ENCODE peak calls at places on chromosome 22, in ten cellular contexts. One of them, this sample, is unnamed.

GRCh38 chr22:49599039-49599438 is 228.6 kb downstream of the BRD1 start:
- DNase-seq in breast epithelium: no peak
- DNase-seq in K562: no peak
- DNase-seq in heart left ventricle: no peak
- DNase-seq in testis: no peak
- DNase-seq in A549: no peak
- DNase-seq in sigmoid colon: peak
- DNase-seq in tibial nerve: no peak
- DNase-seq in transverse colon: peak
- DNase-seq in GM12878: no peak
- DNase-seq in this sample: no peak

GRCh38 chr22:37381489-37381888 is 45.8 kb downstream of the ELFN2 start:
- DNase-seq in K562: no peak
- DNase-seq in heart left ventricle: no peak
- DNase-seq in GM12878: no peak
- DNase-seq in testis: no peak
- DNase-seq in sigmoid colon: no peak
- DNase-seq in breast epithelium: no peak
- DNase-seq in tibial nerve: no peak
- DNase-seq in transverse colon: no peak
- DNase-seq in A549: no peak
- DNase-seq in this sample: no peak

GRCh38 chr22:17167486-17167885 is 8.4 kb upstream of the HDHD5 start:
- DNase-seq in sigmoid colon: no peak
- DNase-seq in transverse colon: no peak
- DNase-seq in heart left ventricle: peak
- DNase-seq in tibial nerve: no peak
- DNase-seq in testis: peak
- DNase-seq in GM12878: no peak
- DNase-seq in breast epithelium: peak
- DNase-seq in K562: no peak
- DNase-seq in A549: no peak
- DNase-seq in this sample: peak

GRCh38 chr22:50622723-50623327 is 5.1 kb downstream of the ARSA start:
- DNase-seq in tibial nerve: no peak
- DNase-seq in GM12878: no peak
- DNase-seq in testis: no peak
- DNase-seq in sigmoid colon: peak
- DNase-seq in heart left ventricle: no peak
- DNase-seq in breast epithelium: peak
- DNase-seq in A549: no peak
- DNase-seq in transverse colon: peak
- DNase-seq in K562: no peak
- DNase-seq in this sample: peak

GRCh38 chr22:48718818-48719500 is 1108.7 kb downstream of the BRD1 start:
- DNase-seq in tibial nerve: no peak
- DNase-seq in testis: no peak
- DNase-seq in A549: no peak
- DNase-seq in heart left ventricle: no peak
- DNase-seq in K562: no peak
- DNase-seq in breast epithelium: no peak
- DNase-seq in transverse colon: no peak
- DNase-seq in sigmoid colon: peak
- DNase-seq in GM12878: no peak
- DNase-seq in this sample: peak

GRCh38 chr22:44583854-44584253 is 85.8 kb upstream of the RTL6 start:
- DNase-seq in heart left ventricle: peak
- DNase-seq in A549: no peak
- DNase-seq in K562: no peak
- DNase-seq in testis: no peak
- DNase-seq in transverse colon: no peak
- DNase-seq in sigmoid colon: peak
- DNase-seq in tibial nerve: no peak
- DNase-seq in breast epithelium: peak
- DNase-seq in GM12878: no peak
- DNase-seq in this sample: no peak

GRCh38 chr22:21652547-21653545 is 10.7 kb downstream of the SDF2L1 start:
- DNase-seq in testis: no peak
- DNase-seq in transverse colon: no peak
- DNase-seq in sigmoid colon: no peak
- DNase-seq in tibial nerve: no peak
- DNase-seq in breast epithelium: no peak
- DNase-seq in GM12878: no peak
- DNase-seq in K562: peak
- DNase-seq in heart left ventricle: no peak
- DNase-seq in A549: no peak
- DNase-seq in this sample: no peak

GRCh38 chr22:22408731-22409696 is 99.5 kb downstream of the ZNF280B start:
- DNase-seq in A549: peak
- DNase-seq in sigmoid colon: no peak
- DNase-seq in GM12878: no peak
- DNase-seq in breast epithelium: no peak
- DNase-seq in tibial nerve: peak
- DNase-seq in K562: peak
- DNase-seq in testis: peak
- DNase-seq in heart left ventricle: no peak
- DNase-seq in transverse colon: peak
- DNase-seq in this sample: peak

GRCh38 chr22:24024354-24024753 is 13.2 kb downstream of the CABIN1 start:
- DNase-seq in K562: no peak
- DNase-seq in sigmoid colon: no peak
- DNase-seq in tibial nerve: no peak
- DNase-seq in transverse colon: no peak
- DNase-seq in A549: no peak
- DNase-seq in testis: no peak
- DNase-seq in GM12878: no peak
- DNase-seq in breast epithelium: no peak
- DNase-seq in heart left ventricle: no peak
- DNase-seq in this sample: no peak

GRCh38 chr22:36151006-36151595 is 9.5 kb downstream of the APOL3 start:
- DNase-seq in GM12878: no peak
- DNase-seq in tibial nerve: peak
- DNase-seq in A549: no peak
- DNase-seq in K562: no peak
- DNase-seq in heart left ventricle: no peak
- DNase-seq in testis: no peak
- DNase-seq in sigmoid colon: peak
- DNase-seq in breast epithelium: no peak
- DNase-seq in transverse colon: no peak
- DNase-seq in this sample: no peak

GRCh38 chr22:37330200-37331033 is 48.1 kb downstream of the CYTH4 start:
- DNase-seq in heart left ventricle: no peak
- DNase-seq in breast epithelium: no peak
- DNase-seq in tibial nerve: no peak
- DNase-seq in K562: peak
- DNase-seq in transverse colon: peak
- DNase-seq in A549: peak
- DNase-seq in sigmoid colon: no peak
- DNase-seq in GM12878: no peak
- DNase-seq in testis: peak
- DNase-seq in this sample: peak

GRCh38 chr22:20520093-20520511 is 12.7 kb downstream of the MED15 start:
- DNase-seq in A549: no peak
- DNase-seq in breast epithelium: no peak
- DNase-seq in sigmoid colon: no peak
- DNase-seq in tibial nerve: no peak
- DNase-seq in transverse colon: no peak
- DNase-seq in heart left ventricle: no peak
- DNase-seq in K562: no peak
- DNase-seq in GM12878: no peak
- DNase-seq in testis: no peak
- DNase-seq in this sample: no peak

GRCh38 chr22:35480143-35480542 is 60.5 kb upstream of the RASD2 start:
- DNase-seq in testis: peak
- DNase-seq in K562: no peak
- DNase-seq in sigmoid colon: peak
- DNase-seq in GM12878: no peak
- DNase-seq in transverse colon: peak
- DNase-seq in heart left ventricle: no peak
- DNase-seq in tibial nerve: no peak
- DNase-seq in breast epithelium: no peak
- DNase-seq in A549: no peak
- DNase-seq in this sample: peak

GRCh38 chr22:44445731-44446130 is 52.3 kb downstream of the RTL6 start:
- DNase-seq in tibial nerve: no peak
- DNase-seq in breast epithelium: no peak
- DNase-seq in GM12878: no peak
- DNase-seq in heart left ventricle: no peak
- DNase-seq in A549: no peak
- DNase-seq in transverse colon: no peak
- DNase-seq in sigmoid colon: peak
- DNase-seq in testis: no peak
- DNase-seq in K562: no peak
- DNase-seq in this sample: no peak

GRCh38 chr22:42897960-42898359 is 40.9 kb upstream of the ARFGAP3 start:
- DNase-seq in breast epithelium: no peak
- DNase-seq in tibial nerve: no peak
- DNase-seq in A549: no peak
- DNase-seq in transverse colon: no peak
- DNase-seq in testis: no peak
- DNase-seq in sigmoid colon: no peak
- DNase-seq in K562: no peak
- DNase-seq in GM12878: no peak
- DNase-seq in heart left ventricle: no peak
- DNase-seq in this sample: no peak

GRCh38 chr22:28977481-28977971 is 84.1 kb downstream of the C22orf31 start:
- DNase-seq in heart left ventricle: no peak
- DNase-seq in tibial nerve: no peak
- DNase-seq in transverse colon: no peak
- DNase-seq in A549: peak
- DNase-seq in testis: peak
- DNase-seq in K562: no peak
- DNase-seq in GM12878: no peak
- DNase-seq in sigmoid colon: no peak
- DNase-seq in breast epithelium: no peak
- DNase-seq in this sample: peak

GRCh38 chr22:30220338-30221009 is 26.1 kb downstream of the LIF start:
- DNase-seq in sigmoid colon: no peak
- DNase-seq in GM12878: no peak
- DNase-seq in A549: no peak
- DNase-seq in testis: no peak
- DNase-seq in breast epithelium: no peak
- DNase-seq in tibial nerve: no peak
- DNase-seq in K562: no peak
- DNase-seq in heart left ventricle: no peak
- DNase-seq in transverse colon: no peak
- DNase-seq in this sample: no peak
- H3K4me3 ChIP-seq in sigmoid colon: no peak
- H3K4me3 ChIP-seq in GM12878: no peak
- H3K4me3 ChIP-seq in A549: no peak
- H3K4me3 ChIP-seq in testis: no peak
- H3K4me3 ChIP-seq in breast epithelium: no peak
- H3K4me3 ChIP-seq in tibial nerve: no peak
- H3K4me3 ChIP-seq in K562: no peak
- H3K4me3 ChIP-seq in heart left ventricle: no peak
- H3K4me3 ChIP-seq in transverse colon: no peak
- H3K4me3 ChIP-seq in this sample: no peak

GRCh38 chr22:31969789-31970489 is 25.6 kb downstream of the YWHAH start:
- DNase-seq in tibial nerve: peak
- DNase-seq in K562: peak
- DNase-seq in transverse colon: peak
- DNase-seq in A549: peak
- DNase-seq in GM12878: no peak
- DNase-seq in sigmoid colon: peak
- DNase-seq in testis: peak
- DNase-seq in heart left ventricle: peak
- DNase-seq in breast epithelium: peak
- DNase-seq in this sample: peak
- TF ChIP-seq CTCF in tibial nerve: no peak
- TF ChIP-seq CTCF in K562: peak
- TF ChIP-seq CTCF in transverse colon: no peak
- TF ChIP-seq CTCF in A549: peak
- TF ChIP-seq CTCF in GM12878: peak
- TF ChIP-seq CTCF in sigmoid colon: no peak
- TF ChIP-seq CTCF in testis: no peak
- TF ChIP-seq CTCF in heart left ventricle: peak
- TF ChIP-seq CTCF in breast epithelium: peak
- TF ChIP-seq CTCF in this sample: peak

DNA sequence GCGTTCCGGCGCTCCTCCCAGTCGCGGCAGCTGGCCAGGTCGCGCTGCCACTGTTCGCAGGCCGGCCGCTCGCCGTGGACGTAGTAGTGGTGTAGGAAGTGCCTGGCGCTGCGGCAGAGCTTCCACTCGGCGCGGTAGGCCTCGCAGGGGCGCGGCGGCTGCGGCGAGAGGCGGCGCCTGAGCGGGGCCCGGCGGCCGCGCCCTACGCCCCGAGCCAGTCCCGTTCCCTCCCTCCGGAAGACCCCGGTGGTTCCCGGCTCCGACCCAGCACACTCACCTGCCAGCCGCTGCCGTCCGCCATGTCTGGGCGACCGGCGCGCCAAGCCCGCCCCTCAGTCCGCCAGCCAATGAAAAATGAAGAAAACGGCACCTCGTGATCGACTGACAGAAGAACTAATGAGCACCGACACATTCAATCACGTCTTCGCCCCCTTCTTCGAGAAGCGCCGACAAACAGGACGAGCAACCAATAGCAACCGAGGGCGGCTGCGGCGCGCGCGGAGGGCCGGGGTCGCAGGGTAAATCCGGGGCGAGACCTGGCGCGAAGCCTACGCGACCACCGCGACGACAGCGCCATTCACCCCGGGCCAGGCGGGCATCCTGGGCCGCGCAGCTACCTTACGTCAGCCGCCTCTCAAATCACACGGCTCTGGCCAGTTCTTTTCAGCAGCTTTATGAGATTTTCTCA is at the start of gene C22orf39:
- DNase-seq in sigmoid colon: peak
- DNase-seq in GM12878: peak
- DNase-seq in K562: peak
- DNase-seq in heart left ventricle: peak
- DNase-seq in breast epithelium: peak
- DNase-seq in tibial nerve: peak
- DNase-seq in A549: peak
- DNase-seq in transverse colon: peak
- DNase-seq in testis: peak
- DNase-seq in this sample: peak
- TF ChIP-seq POLR2A in sigmoid colon: peak
- TF ChIP-seq POLR2A in GM12878: peak
- TF ChIP-seq POLR2A in K562: peak
- TF ChIP-seq POLR2A in heart left ventricle: peak
- TF ChIP-seq POLR2A in breast epithelium: peak
- TF ChIP-seq POLR2A in tibial nerve: peak
- TF ChIP-seq POLR2A in A549: peak
- TF ChIP-seq POLR2A in transverse colon: peak
- TF ChIP-seq POLR2A in testis: peak
- TF ChIP-seq POLR2A in this sample: peak

DNA sequence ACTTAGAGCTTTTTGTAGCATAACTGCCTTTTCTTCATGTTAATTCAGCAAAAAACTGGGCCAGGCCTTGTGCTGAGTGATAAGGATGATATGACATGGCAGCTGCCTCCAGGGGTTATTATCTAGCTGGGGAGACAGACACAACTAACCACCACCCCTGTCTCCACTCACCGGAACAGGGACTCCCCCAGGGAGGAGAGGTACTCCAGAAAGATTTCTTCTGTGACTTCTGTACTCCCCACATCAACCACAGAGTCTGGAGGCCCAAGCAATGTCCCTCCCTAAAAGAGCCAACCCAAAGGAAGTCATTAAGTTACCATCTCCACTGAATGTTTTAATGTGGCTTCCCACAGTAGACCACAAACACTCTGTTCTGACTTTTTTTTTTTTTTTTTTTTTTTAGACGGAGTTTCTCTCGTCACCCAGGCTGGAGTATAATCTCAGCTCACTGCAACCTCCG is 14.3 kb upstream of the PMM1 start:
- DNase-seq in heart left ventricle: no peak
- DNase-seq in transverse colon: no peak
- DNase-seq in breast epithelium: no peak
- DNase-seq in A549: no peak
- DNase-seq in sigmoid colon: no peak
- DNase-seq in GM12878: peak
- DNase-seq in testis: no peak
- DNase-seq in K562: peak
- DNase-seq in tibial nerve: no peak
- DNase-seq in this sample: no peak
- H3K4me3 ChIP-seq in heart left ventricle: no peak
- H3K4me3 ChIP-seq in transverse colon: no peak
- H3K4me3 ChIP-seq in breast epithelium: no peak
- H3K4me3 ChIP-seq in A549: no peak
- H3K4me3 ChIP-seq in sigmoid colon: no peak
- H3K4me3 ChIP-seq in GM12878: no peak
- H3K4me3 ChIP-seq in testis: no peak
- H3K4me3 ChIP-seq in K562: no peak
- H3K4me3 ChIP-seq in tibial nerve: no peak
- H3K4me3 ChIP-seq in this sample: no peak